ENCODE peak calls at places on chromosome 14, in seven cellular contexts. L, D, A, B, F, Y and R are unnamed samples.

GRCh38 chr14:42911642-42912041 is 1305.0 kb downstream of the LRFN5 start:
- DNase-seq in F (no peak), A (no peak), D (no peak), B (no peak), L (no peak), Y (no peak), R (no peak)

GRCh38 chr14:65080954-65081747 is 21.2 kb downstream of the MAX start:
- DNase-seq in B (no peak), L (no peak), F (peak; percentile 32), Y (no peak), A (no peak), D (no peak), R (no peak)

GRCh38 chr14:55430024-55430690 is 10.3 kb downstream of the TBPL2 start:
- DNase-seq in F (no peak), B (no peak), A (peak; percentile 32), L (peak; percentile 87), Y (no peak), D (peak; percentile 70), R (no peak)

GRCh38 chr14:20417250-20418186 is 4.2 kb upstream of the TEP1 start:
- DNase-seq in Y (no peak), L (no peak), B (no peak), F (no peak), D (no peak), A (no peak), R (no peak)

GRCh38 chr14:67269338-67270060 is 28.3 kb downstream of the PALS1 start:
- DNase-seq in L (peak; percentile 78), A (no peak), F (peak; percentile 47), D (no peak), B (no peak), Y (no peak), R (no peak)

GRCh38 chr14:72714871-72715214 is 179.1 kb downstream of the DPF3 start:
- DNase-seq in F (no peak), D (no peak), A (no peak), B (no peak), L (no peak), Y (no peak), R (no peak)

GRCh38 chr14:23877538-23878180 is 75.9 kb upstream of the DHRS4 start:
- DNase-seq in F (no peak), D (peak; percentile 31), B (no peak), Y (no peak), A (no peak), L (no peak), R (no peak)

GRCh38 chr14:22882529-22883190 is 362 bp upstream of the REM2 start:
- DNase-seq in A (no peak), L (peak; percentile 40), D (no peak), Y (peak; percentile 32), B (no peak), F (no peak), R (no peak)

GRCh38 chr14:32802295-32802694 is 136.4 kb upstream of the NPAS3 start:
- DNase-seq in B (no peak), Y (no peak), A (no peak), L (no peak), D (no peak), F (no peak), R (no peak)

GRCh38 chr14:95340201-95340697 is 20.5 kb upstream of the CLMN start:
- DNase-seq in A (no peak), L (no peak), B (no peak), D (no peak), F (no peak), Y (no peak), R (no peak)

GRCh38 chr14:88879016-88879415 is 54.6 kb downstream of the TTC8 start:
- DNase-seq in Y (no peak), A (no peak), F (no peak), B (no peak), L (peak; percentile 97), D (no peak), R (no peak)

GRCh38 chr14:71692496-71692895 is 239.7 kb upstream of the RGS6 start:
- DNase-seq in Y (no peak), B (no peak), L (peak; percentile 73), F (no peak), D (no peak), A (no peak), R (peak; percentile 15)

GRCh38 chr14:24849471-24849870 is 200.5 kb downstream of the STXBP6 start:
- DNase-seq in Y (no peak), F (no peak), B (no peak), L (peak; percentile 66), A (no peak), D (no peak), R (no peak)

GRCh38 chr14:22848391-22849164 is 12.2 kb downstream of the MMP14 start:
- DNase-seq in B (no peak), D (peak; percentile 40), L (peak; percentile 90), A (no peak), F (no peak), Y (peak; percentile 91), R (no peak)

GRCh38 chr14:90608281-90608680 is 207.9 kb downstream of the TTC7B start:
- DNase-seq in A (no peak), Y (no peak), B (no peak), D (no peak), F (no peak), L (no peak), R (no peak)

GRCh38 chr14:35687335-35687939 is 121.7 kb downstream of the RALGAPA1 start:
- DNase-seq in F (no peak), L (peak; percentile 75), A (no peak), B (no peak), Y (no peak), D (peak; percentile 25), R (no peak)

GRCh38 chr14:38108681-38109080 is 99.0 kb upstream of the SSTR1 start:
- DNase-seq in B (no peak), Y (no peak), D (no peak), A (no peak), F (no peak), L (peak; percentile 33), R (no peak)

GRCh38 chr14:104112609-104113571 is 25.5 kb upstream of the KIF26A start:
- DNase-seq in Y (no peak), A (no peak), B (no peak), D (no peak), F (no peak), L (no peak), R (no peak)

GRCh38 chr14:95229749-95230148 is 72.4 kb upstream of the DICER1 start:
- DNase-seq in D (no peak), F (no peak), A (no peak), Y (no peak), B (no peak), L (no peak), R (no peak)

GRCh38 chr14:65566820-65567522 is 154.4 kb downstream of the FUT8 start:
- DNase-seq in B (no peak), Y (no peak), F (no peak), L (no peak), D (no peak), A (no peak), R (no peak)

GRCh38 chr14:36151335-36151734 is 25.2 kb downstream of the PTCSC3 start:
- DNase-seq in D (no peak), B (no peak), A (no peak), F (no peak), Y (no peak), L (no peak), R (no peak)

GRCh38 chr14:91482278-91483023 is 27.7 kb downstream of the PPP4R3A start:
- DNase-seq in B (no peak), F (no peak), A (no peak), D (no peak), L (peak; percentile 47), Y (no peak), R (no peak)

GRCh38 chr14:37599527-37600368 is 4.3 kb downstream of the TTC6 start:
- DNase-seq in Y (no peak), L (no peak), B (no peak), F (no peak), D (no peak), A (no peak), R (no peak)

GRCh38 chr14:57060276-57060956 is 208.3 kb downstream of the EXOC5 start:
- DNase-seq in B (no peak), D (peak; percentile 57), A (peak; percentile 9), F (peak; percentile 16), L (no peak), Y (no peak), R (peak; percentile 42)

GRCh38 chr14:87411370-87411769 is 581.6 kb downstream of the GALC start:
- DNase-seq in L (no peak), F (no peak), Y (no peak), B (no peak), D (no peak), A (no peak), R (no peak)

GRCh38 chr14:72457641-72458040 is 436.3 kb downstream of the DPF3 start:
- DNase-seq in B (no peak), F (no peak), Y (no peak), L (peak; percentile 77), D (no peak), A (no peak), R (no peak)

GRCh38 chr14:104221071-104221625 is 82.8 kb downstream of the KIF26A start:
- DNase-seq in A (no peak), D (no peak), Y (no peak), F (no peak), B (no peak), L (no peak), R (no peak)

GRCh38 chr14:95979339-95980042 is 59.7 kb upstream of the C14orf132 start:
- DNase-seq in Y (no peak), A (no peak), D (no peak), B (no peak), L (no peak), F (no peak), R (no peak)

GRCh38 chr14:93648440-93649168 is 139.7 kb downstream of the PRIMA1 start:
- DNase-seq in F (no peak), L (no peak), D (peak; percentile 28), B (no peak), Y (no peak), A (no peak), R (no peak)

GRCh38 chr14:72830356-72830755 is 63.5 kb downstream of the DPF3 start:
- DNase-seq in Y (peak; percentile 63), F (no peak), B (no peak), D (no peak), L (peak; percentile 54), A (no peak), R (no peak)

GRCh38 chr14:69320581-69321365 is 60.8 kb downstream of the GALNT16 start:
- DNase-seq in A (no peak), L (no peak), D (peak; percentile 15), F (no peak), Y (peak; percentile 13), B (no peak), R (no peak)

GRCh38 chr14:60753264-60754126 is 18.9 kb downstream of the MNAT1 start:
- DNase-seq in F (no peak), A (peak; percentile 66), Y (no peak), L (no peak), D (peak; percentile 79), B (no peak), R (no peak)

GRCh38 chr14:104247336-104248202 is 109.2 kb downstream of the KIF26A start:
- DNase-seq in D (no peak), B (no peak), L (no peak), Y (no peak), F (no peak), A (no peak), R (no peak)

GRCh38 chr14:105247715-105248367 is 492 bp upstream of the BTBD6 start:
- DNase-seq in D (no peak), F (no peak), Y (no peak), B (no peak), L (no peak), A (no peak), R (no peak)

GRCh38 chr14:90814806-90815566 is 1.2 kb downstream of the TTC7B start:
- DNase-seq in D (no peak), Y (no peak), L (no peak), B (no peak), F (no peak), A (no peak), R (no peak)

GRCh38 chr14:101248840-101249675 is 312.2 kb upstream of the DIO3 start:
- DNase-seq in D (no peak), F (no peak), L (no peak), A (no peak), Y (no peak), B (peak; percentile 11), R (no peak)

GRCh38 chr14:69842671-69843407 is 36.4 kb upstream of the SMOC1 start:
- DNase-seq in D (no peak), F (no peak), L (no peak), Y (no peak), A (no peak), B (no peak), R (no peak)

GRCh38 chr14:96136361-96136760 is 68.3 kb upstream of the BDKRB2 start:
- DNase-seq in L (peak; percentile 45), Y (no peak), D (no peak), B (no peak), A (no peak), F (no peak), R (no peak)